ENCODE peak calls at places on chromosome 4, in seven cellular contexts. Y is dorsolateral prefrontal cortex, Z is neural progenitor cell, H is pancreas, T is A549, B is glutamatergic neuron, C is fibroblast of lung. Q is an unnamed sample.

GRCh38 chr4:91111556-91111955 is 984.4 kb downstream of the CCSER1 start:
- DNase-seq in Y (no peak), Z (no peak), H (no peak), T (no peak), B (no peak), C (no peak), Q (no peak)

GRCh38 chr4:2829321-2829932 is 14.2 kb upstream of the ADD1 start:
- DNase-seq in Y (no peak), Z (no peak), H (no peak), T (no peak), B (peak), C (no peak), Q (no peak)

GRCh38 chr4:55488716-55489115 is 58.0 kb downstream of the CLOCK start:
- DNase-seq in Y (no peak), Z (no peak), H (no peak), T (no peak), B (no peak), C (no peak), Q (no peak)

GRCh38 chr4:117466388-117466787 is 381.0 kb upstream of the TRAM1L1 start:
- DNase-seq in Y (no peak), Z (no peak), H (no peak), T (no peak), B (no peak), C (no peak), Q (no peak)

GRCh38 chr4:3801931-3802550 is 35.9 kb downstream of the ADRA2C start:
- DNase-seq in Y (no peak), Z (no peak), H (peak), T (no peak), B (peak), C (no peak), Q (no peak)

GRCh38 chr4:125789018-125789417 is 474.3 kb downstream of the FAT4 start:
- DNase-seq in Y (no peak), Z (no peak), H (no peak), T (no peak), B (no peak), C (peak), Q (no peak)

GRCh38 chr4:53633608-53634007 is 42.3 kb upstream of the LNX1 start:
- DNase-seq in Y (no peak), Z (no peak), H (no peak), T (no peak), B (no peak), C (no peak), Q (no peak)

GRCh38 chr4:108168672-108169562 is at the start of gene LEF1:
- DNase-seq in Y (no peak), Z (peak), H (peak), T (no peak), B (peak), C (peak), Q (no peak)

GRCh38 chr4:41102360-41103092 is 111.8 kb downstream of the APBB2 start:
- DNase-seq in Y (no peak), Z (no peak), H (no peak), T (no peak), B (no peak), C (peak), Q (no peak)

GRCh38 chr4:159117968-159118367 is 15.1 kb downstream of the RAPGEF2 start:
- DNase-seq in Y (no peak), Z (no peak), H (no peak), T (no peak), B (no peak), C (no peak), Q (no peak)

GRCh38 chr4:17347445-17347844 is 164.4 kb downstream of the QDPR start:
- DNase-seq in Y (no peak), Z (peak), H (no peak), T (peak), B (no peak), C (peak), Q (peak)

GRCh38 chr4:79575709-79576479 is 167.9 kb upstream of the GK2 start:
- DNase-seq in Y (no peak), Z (no peak), H (no peak), T (no peak), B (no peak), C (no peak), Q (no peak)

GRCh38 chr4:4730214-4730613 is 129.3 kb upstream of the MSX1 start:
- DNase-seq in Y (no peak), Z (no peak), H (no peak), T (no peak), B (no peak), C (peak), Q (no peak)

GRCh38 chr4:17807446-17807845 is 3.1 kb downstream of the DCAF16 start:
- DNase-seq in Y (no peak), Z (no peak), H (no peak), T (no peak), B (no peak), C (no peak), Q (no peak)

GRCh38 chr4:72394264-72394663 is 174.8 kb downstream of the ADAMTS3 start:
- DNase-seq in Y (no peak), Z (peak), H (no peak), T (peak), B (no peak), C (peak), Q (no peak)

GRCh38 chr4:72387959-72388358 is 181.1 kb downstream of the ADAMTS3 start:
- DNase-seq in Y (no peak), Z (no peak), H (peak), T (no peak), B (no peak), C (no peak), Q (no peak)

GRCh38 chr4:72390409-72390808 is 178.6 kb downstream of the ADAMTS3 start:
- DNase-seq in Y (no peak), Z (no peak), H (no peak), T (no peak), B (no peak), C (peak), Q (no peak)

DNA sequence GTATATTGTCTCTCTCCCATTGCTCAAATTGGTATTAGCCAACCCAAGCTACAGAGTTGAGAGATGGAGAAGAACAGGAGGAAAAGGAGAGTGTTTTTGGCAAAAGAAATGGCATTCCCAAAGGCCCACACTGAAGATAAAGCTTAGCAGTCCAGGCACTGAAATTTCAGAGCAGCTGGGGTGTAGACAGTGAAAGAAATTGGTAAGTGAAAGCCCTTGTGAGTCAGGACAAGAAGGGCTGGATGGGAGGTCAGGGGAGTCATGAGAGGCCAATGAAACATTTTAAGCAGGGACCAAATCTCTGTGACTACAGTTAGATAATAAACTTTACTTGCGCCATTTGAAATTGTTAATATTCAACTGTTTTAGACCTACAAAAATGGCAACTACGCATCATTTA is 177.7 kb downstream of the ADAMTS3 start:
- DNase-seq in Y (no peak), Z (no peak), H (no peak), T (no peak), B (no peak), C (no peak), Q (no peak)
- TF ChIP-seq CTCF in Y (no peak), Z (no peak), H (no peak), T (no peak), B (no peak), C (no peak), Q (no peak)

DNA sequence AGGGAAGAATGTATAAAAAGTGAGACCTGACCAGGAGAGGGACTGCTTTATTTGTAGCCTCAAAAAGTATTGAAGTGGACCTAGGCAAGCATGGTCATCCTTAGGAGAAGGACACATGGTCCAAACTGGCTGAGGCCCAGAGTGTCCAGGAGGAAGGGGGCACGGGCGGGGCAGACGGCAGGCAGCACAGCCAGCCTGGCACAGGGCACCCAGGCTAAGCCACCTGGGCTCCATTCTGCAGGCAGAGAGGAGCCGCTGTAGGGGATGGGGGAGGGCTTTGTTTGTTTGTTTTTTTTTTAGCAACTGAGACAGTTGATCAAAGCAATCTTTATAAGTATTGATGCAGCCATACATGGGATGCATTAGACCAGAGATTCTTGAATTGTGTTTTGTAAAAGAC is 188.6 kb downstream of the PRDM5 start:
- DNase-seq in Y (no peak), Z (no peak), H (no peak), T (no peak), B (no peak), C (no peak), Q (no peak)
- TF ChIP-seq CTCF in Y (no peak), Z (no peak), H (no peak), T (no peak), B (no peak), C (no peak), Q (no peak)

GRCh38 chr4:81922271-81922775 is 450.6 kb upstream of the RASGEF1B start:
- DNase-seq in Y (no peak), Z (no peak), H (no peak), T (no peak), B (no peak), C (no peak), Q (no peak)

GRCh38 chr4:81915430-81915829 is 443.7 kb upstream of the RASGEF1B start:
- DNase-seq in Y (no peak), Z (no peak), H (no peak), T (no peak), B (no peak), C (no peak), Q (no peak)

GRCh38 chr4:81921757-81922159 is 450.1 kb upstream of the RASGEF1B start:
- DNase-seq in Y (no peak), Z (peak), H (no peak), T (no peak), B (no peak), C (no peak), Q (no peak)

GRCh38 chr4:81919810-81920209 is 448.1 kb upstream of the RASGEF1B start:
- DNase-seq in Y (no peak), Z (no peak), H (no peak), T (no peak), B (no peak), C (no peak), Q (no peak)

DNA sequence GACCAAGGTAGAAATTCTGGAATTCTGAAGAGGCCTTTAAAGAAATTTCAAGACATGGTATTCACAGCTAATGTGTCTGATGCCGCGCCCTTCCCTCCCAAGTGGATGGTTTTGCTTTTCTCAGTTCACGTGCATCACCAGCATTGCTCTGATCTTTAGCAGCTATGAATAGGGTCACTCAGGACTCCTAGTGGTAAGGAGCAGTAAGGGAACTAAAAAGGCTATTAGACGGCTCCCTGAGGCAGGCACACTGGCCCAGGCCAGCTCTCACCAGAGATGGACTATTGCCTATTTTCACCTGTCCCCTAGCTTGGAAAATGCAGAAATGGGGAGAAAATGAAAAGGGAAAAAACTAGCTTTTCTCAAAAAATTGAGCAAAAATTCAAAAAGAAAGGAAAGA is 447.5 kb upstream of the RASGEF1B start:
- DNase-seq in Y (no peak), Z (peak), H (no peak), T (peak), B (no peak), C (no peak), Q (no peak)
- TF ChIP-seq CTCF in Y (no peak), Z (peak), H (no peak), T (no peak), B (peak), C (peak), Q (peak)

GRCh38 chr4:109574443-109574850 is 14.4 kb downstream of the MCUB start:
- DNase-seq in Y (no peak), Z (no peak), H (no peak), T (peak), B (no peak), C (no peak), Q (no peak)
- TF ChIP-seq CTCF in Y (no peak), Z (peak), H (no peak), T (peak), B (no peak), C (peak), Q (peak)

GRCh38 chr4:184310881-184311709 is 93.4 kb upstream of the ENPP6 start:
- DNase-seq in Y (no peak), Z (no peak), H (peak), T (no peak), B (no peak), C (no peak), Q (no peak)

GRCh38 chr4:184309241-184310170 is 91.8 kb upstream of the ENPP6 start:
- DNase-seq in Y (no peak), Z (no peak), H (no peak), T (no peak), B (no peak), C (no peak), Q (no peak)

GRCh38 chr4:184312126-184312525 is 94.5 kb upstream of the ENPP6 start:
- DNase-seq in Y (no peak), Z (no peak), H (no peak), T (no peak), B (no peak), C (no peak), Q (no peak)

GRCh38 chr4:184313058-184313709 is 95.5 kb upstream of the ENPP6 start:
- DNase-seq in Y (no peak), Z (no peak), H (no peak), T (no peak), B (no peak), C (no peak), Q (no peak)

DNA sequence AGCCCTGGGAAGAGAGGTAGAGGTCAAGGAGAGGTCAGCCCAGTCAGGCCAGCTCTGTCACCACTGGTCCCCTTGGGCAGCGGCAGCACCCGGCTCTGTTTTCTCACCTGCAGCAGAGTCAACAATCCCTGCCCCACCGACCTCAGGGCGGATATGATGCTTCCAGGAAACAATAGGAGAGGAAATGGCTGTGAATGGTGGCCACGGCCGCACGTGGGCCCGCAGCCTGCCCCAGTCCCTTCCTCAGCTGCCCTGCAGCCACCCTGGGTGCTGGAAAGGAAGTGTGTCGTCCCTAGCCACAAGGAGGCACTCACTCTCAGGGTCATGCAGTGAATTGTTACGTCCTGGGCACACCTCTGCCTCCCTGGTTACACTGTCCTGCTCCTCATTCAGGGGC is 92.5 kb upstream of the ENPP6 start:
- DNase-seq in Y (no peak), Z (no peak), H (no peak), T (peak), B (no peak), C (no peak), Q (no peak)
- TF ChIP-seq CTCF in Y (no peak), Z (peak), H (no peak), T (no peak), B (no peak), C (peak), Q (peak)

DNA sequence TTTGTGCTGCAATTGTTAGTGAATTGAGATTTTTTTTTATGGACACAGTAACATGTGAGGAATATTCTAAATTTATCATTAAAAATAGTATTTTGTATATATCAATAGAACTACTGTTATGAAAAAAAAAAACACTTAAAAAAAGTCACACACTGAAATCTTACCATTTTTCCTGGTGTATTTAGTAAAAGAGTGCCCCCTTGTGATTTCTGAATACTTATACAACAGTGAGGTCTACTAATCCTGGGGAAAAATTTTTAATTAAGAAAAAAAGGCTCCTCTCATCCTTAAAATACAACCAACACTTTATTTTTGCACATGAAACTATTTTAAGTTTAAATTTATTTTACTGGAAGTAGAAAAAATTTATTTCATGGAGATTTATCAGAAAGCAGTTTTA is 56.4 kb upstream of the SPOCK3 start:
- DNase-seq in Y (no peak), Z (peak), H (no peak), T (peak), B (no peak), C (peak), Q (no peak)
- TF ChIP-seq CTCF in Y (peak), Z (peak), H (no peak), T (peak), B (peak), C (no peak), Q (peak)